ENCODE peak calls at places on chromosome 21, in eight cellular contexts. F, A, Y, B, Q, V, R and X are unnamed samples.

GRCh38 chr21:26070822-26071425 is 99.6 kb downstream of the APP start:
- DNase-seq in F (peak), A (peak), Y (peak), B (peak), Q (peak), V (no peak), R (no peak), X (no peak)

GRCh38 chr21:21807598-21807903 is 809.3 kb downstream of the NCAM2 start:
- DNase-seq in F (no peak), A (no peak), Y (no peak), B (no peak), Q (no peak), V (no peak), R (no peak), X (no peak)

GRCh38 chr21:40717008-40717407 is 129.9 kb downstream of the DSCAM start:
- DNase-seq in F (no peak), A (no peak), Y (no peak), B (no peak), Q (no peak), V (no peak), R (no peak), X (no peak)

GRCh38 chr21:41765393-41765950 is 1.4 kb downstream of the RIPK4 start:
- DNase-seq in F (no peak), A (no peak), Y (no peak), B (no peak), Q (no peak), V (no peak), R (no peak), X (no peak)

GRCh38 chr21:46181953-46182547 is 2.2 kb downstream of the SPATC1L start:
- DNase-seq in F (no peak), A (peak), Y (no peak), B (no peak), Q (no peak), V (no peak), R (no peak), X (no peak)

GRCh38 chr21:46459356-46460112 is 843 bp downstream of the DIP2A start:
- DNase-seq in F (peak), A (peak), Y (peak), B (no peak), Q (no peak), V (no peak), R (peak), X (no peak)

GRCh38 chr21:33908760-33909159 is 6.8 kb downstream of the ATP5PO start:
- DNase-seq in F (no peak), A (no peak), Y (no peak), B (no peak), Q (no peak), V (no peak), R (no peak), X (no peak)

GRCh38 chr21:14541840-14542495 is 4.1 kb downstream of the SAMSN1 start:
- DNase-seq in F (no peak), A (no peak), Y (peak), B (no peak), Q (no peak), V (no peak), R (no peak), X (no peak)

GRCh38 chr21:28632718-28633408 is 359.8 kb downstream of the LTN1 start:
- DNase-seq in F (no peak), A (no peak), Y (no peak), B (no peak), Q (no peak), V (no peak), R (no peak), X (no peak)

GRCh38 chr21:28699591-28700259 is 293.0 kb downstream of the LTN1 start:
- DNase-seq in F (no peak), A (no peak), Y (no peak), B (no peak), Q (no peak), V (no peak), R (no peak), X (no peak)

GRCh38 chr21:42459583-42460215 is 36.3 kb downstream of the RSPH1 start:
- DNase-seq in F (no peak), A (no peak), Y (no peak), B (no peak), Q (no peak), V (no peak), R (no peak), X (no peak)

GRCh38 chr21:26093094-26093493 is 77.5 kb downstream of the APP start:
- DNase-seq in F (no peak), A (no peak), Y (no peak), B (no peak), Q (no peak), V (no peak), R (no peak), X (no peak)

GRCh38 chr21:30829659-30830058 is at the start of gene KRTAP7-1:
- DNase-seq in F (no peak), A (no peak), Y (no peak), B (no peak), Q (no peak), V (no peak), R (no peak), X (no peak)

GRCh38 chr21:30831194-30831765 is 1.7 kb upstream of the KRTAP7-1 start:
- DNase-seq in F (peak), A (peak), Y (no peak), B (no peak), Q (no peak), V (peak), R (peak), X (no peak)
- TF ChIP-seq CTCF in F (peak), A (peak), Y (peak), B (no peak), Q (peak), V (peak), R (peak), X (peak)

DNA sequence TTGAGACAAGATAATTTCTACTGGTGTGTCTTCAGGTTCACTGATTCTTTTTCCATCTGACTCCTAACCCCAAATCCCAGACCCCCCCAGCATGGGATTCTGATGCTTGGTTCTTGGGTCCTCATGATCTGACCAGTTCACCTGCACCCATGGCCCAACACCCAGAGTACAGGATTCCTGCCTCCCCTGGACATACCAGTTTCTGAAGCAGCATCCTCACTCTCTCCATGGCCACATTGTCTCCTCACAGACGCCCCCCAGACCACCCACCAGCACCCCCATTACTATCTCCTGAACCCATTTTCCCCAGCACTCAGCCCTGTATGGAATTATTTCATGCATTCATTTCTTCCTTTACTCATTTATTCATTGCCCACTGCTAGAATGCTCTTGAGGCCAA is 864 bp upstream of the KRTAP12-3 start:
- DNase-seq in F (no peak), A (no peak), Y (no peak), B (no peak), Q (no peak), V (no peak), R (no peak), X (no peak)
- TF ChIP-seq CTCF in F (no peak), A (no peak), Y (no peak), B (no peak), Q (no peak), V (no peak), R (no peak), X (no peak)

GRCh38 chr21:36966066-36966845 is at the start of gene HLCS:
- DNase-seq in F (peak), A (peak), Y (peak), B (no peak), Q (no peak), V (peak), R (peak), X (no peak)
- TF ChIP-seq CTCF in F (no peak), A (no peak), Y (peak), B (peak), Q (peak), V (peak), R (peak), X (no peak)

GRCh38 chr21:36718951-36719501 is 20.1 kb downstream of the SIM2 start:
- DNase-seq in F (no peak), A (peak), Y (no peak), B (no peak), Q (no peak), V (no peak), R (no peak), X (no peak)
- TF ChIP-seq CTCF in F (no peak), A (no peak), Y (no peak), B (no peak), Q (no peak), V (no peak), R (no peak), X (no peak)

GRCh38 chr21:38077504-38077903 is 161.2 kb upstream of the KCNJ6 start:
- DNase-seq in F (no peak), A (no peak), Y (no peak), B (no peak), Q (no peak), V (no peak), R (no peak), X (no peak)

GRCh38 chr21:38081663-38082062 is 165.4 kb upstream of the KCNJ6 start:
- DNase-seq in F (no peak), A (no peak), Y (no peak), B (no peak), Q (no peak), V (no peak), R (no peak), X (no peak)

GRCh38 chr21:38080888-38081287 is 164.6 kb upstream of the KCNJ6 start:
- DNase-seq in F (no peak), A (no peak), Y (no peak), B (no peak), Q (no peak), V (no peak), R (no peak), X (no peak)

GRCh38 chr21:38072489-38072888 is 156.2 kb upstream of the KCNJ6 start:
- DNase-seq in F (no peak), A (no peak), Y (no peak), B (no peak), Q (no peak), V (no peak), R (no peak), X (no peak)

GRCh38 chr21:38075833-38076567 is 159.7 kb upstream of the KCNJ6 start:
- DNase-seq in F (no peak), A (no peak), Y (no peak), B (no peak), Q (no peak), V (no peak), R (no peak), X (no peak)
- TF ChIP-seq CTCF in F (no peak), A (no peak), Y (no peak), B (no peak), Q (no peak), V (no peak), R (no peak), X (no peak)

GRCh38 chr21:35652196-35652595 is 408.1 kb downstream of the SETD4 start:
- DNase-seq in F (no peak), A (no peak), Y (no peak), B (no peak), Q (no peak), V (no peak), R (no peak), X (no peak)
- TF ChIP-seq CTCF in F (no peak), A (no peak), Y (no peak), B (no peak), Q (no peak), V (no peak), R (no peak), X (no peak)

DNA sequence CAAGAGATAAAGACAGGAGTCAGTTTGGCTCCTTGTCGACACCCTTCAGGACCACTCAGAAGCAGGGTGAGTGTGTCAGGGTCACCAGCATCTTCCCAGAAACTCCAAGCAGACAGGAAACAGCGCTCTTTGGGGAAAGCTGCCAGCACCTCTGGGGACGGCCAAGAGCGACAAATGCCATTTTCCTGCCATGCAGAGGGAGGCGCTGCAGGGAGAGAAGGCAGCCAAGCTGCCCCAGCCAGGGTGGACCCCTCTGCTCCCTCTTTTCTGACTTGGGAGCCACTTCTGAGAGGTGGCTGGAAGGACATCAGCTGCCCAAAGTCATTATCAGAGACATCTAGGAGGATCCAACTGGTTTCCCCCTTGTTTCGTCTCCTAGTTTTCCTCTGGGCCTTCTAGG is 29.0 kb downstream of the SIM2 start:
- DNase-seq in F (no peak), A (no peak), Y (no peak), B (no peak), Q (no peak), V (no peak), R (no peak), X (no peak)
- TF ChIP-seq CTCF in F (no peak), A (no peak), Y (no peak), B (no peak), Q (no peak), V (no peak), R (no peak), X (no peak)

GRCh38 chr21:32770514-32771133 is 931 bp downstream of the PAXBP1 start:
- DNase-seq in F (no peak), A (no peak), Y (no peak), B (no peak), Q (no peak), V (no peak), R (no peak), X (no peak)
- TF ChIP-seq CTCF in F (no peak), A (no peak), Y (no peak), B (no peak), Q (no peak), V (no peak), R (no peak), X (no peak)

GRCh38 chr21:32020551-32020950 is 147.7 kb downstream of the HUNK start:
- DNase-seq in F (peak), A (no peak), Y (no peak), B (no peak), Q (no peak), V (no peak), R (no peak), X (no peak)

GRCh38 chr21:32022141-32022540 is 149.3 kb downstream of the HUNK start:
- DNase-seq in F (no peak), A (no peak), Y (no peak), B (no peak), Q (no peak), V (no peak), R (no peak), X (no peak)

GRCh38 chr21:32015740-32016139 is 142.9 kb downstream of the HUNK start:
- DNase-seq in F (no peak), A (no peak), Y (no peak), B (no peak), Q (no peak), V (no peak), R (no peak), X (no peak)

GRCh38 chr21:32018381-32018780 is 145.6 kb downstream of the HUNK start:
- DNase-seq in F (no peak), A (no peak), Y (no peak), B (no peak), Q (no peak), V (no peak), R (no peak), X (no peak)

DNA sequence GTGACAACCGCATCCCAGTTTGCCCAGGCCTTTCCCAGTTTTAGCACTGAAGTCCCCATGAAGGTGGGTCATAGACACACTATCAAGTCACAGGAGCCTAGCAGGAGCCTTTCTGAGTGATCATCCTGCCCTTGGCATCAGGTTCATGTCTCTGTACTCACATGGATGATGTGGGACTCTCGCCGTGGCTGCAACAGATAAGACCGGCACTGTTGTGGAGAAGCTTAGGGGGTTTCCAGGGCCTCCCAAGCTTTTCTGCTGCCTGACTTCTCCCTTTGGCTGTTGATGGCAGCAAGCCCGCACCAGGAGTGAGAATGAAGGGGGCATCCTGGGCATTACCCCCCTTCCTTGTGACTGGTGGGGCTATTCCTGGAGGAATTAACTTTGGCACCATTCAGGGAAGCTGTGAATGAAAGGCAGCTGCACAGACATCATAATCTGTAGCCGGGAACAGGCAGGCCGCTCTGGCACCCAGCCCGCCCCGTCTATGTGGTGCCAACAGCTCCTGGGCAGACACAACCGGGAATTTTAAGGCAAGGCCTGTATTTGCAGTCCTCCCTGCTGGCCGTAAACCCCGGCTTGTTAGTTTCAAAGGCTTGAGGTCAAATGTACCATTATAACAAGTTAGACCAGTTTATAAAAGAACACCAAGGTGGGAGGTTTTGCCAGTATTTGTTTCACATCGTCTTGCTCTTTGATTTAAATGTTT is 148.7 kb downstream of the HUNK start:
- DNase-seq in F (no peak), A (peak), Y (no peak), B (no peak), Q (no peak), V (no peak), R (no peak), X (peak)
- TF ChIP-seq CTCF in F (no peak), A (no peak), Y (no peak), B (no peak), Q (no peak), V (no peak), R (no peak), X (no peak)

GRCh38 chr21:35628331-35628730 is 432.0 kb downstream of the SETD4 start:
- DNase-seq in F (no peak), A (no peak), Y (no peak), B (no peak), Q (no peak), V (no peak), R (no peak), X (no peak)

GRCh38 chr21:35619184-35619583 is 441.1 kb downstream of the SETD4 start:
- DNase-seq in F (no peak), A (no peak), Y (no peak), B (no peak), Q (peak), V (no peak), R (no peak), X (no peak)

GRCh38 chr21:35627462-35627861 is 432.9 kb downstream of the SETD4 start:
- DNase-seq in F (no peak), A (no peak), Y (no peak), B (no peak), Q (no peak), V (no peak), R (no peak), X (no peak)

GRCh38 chr21:35622612-35623011 is 437.7 kb downstream of the SETD4 start:
- DNase-seq in F (no peak), A (no peak), Y (no peak), B (no peak), Q (no peak), V (no peak), R (no peak), X (no peak)

DNA sequence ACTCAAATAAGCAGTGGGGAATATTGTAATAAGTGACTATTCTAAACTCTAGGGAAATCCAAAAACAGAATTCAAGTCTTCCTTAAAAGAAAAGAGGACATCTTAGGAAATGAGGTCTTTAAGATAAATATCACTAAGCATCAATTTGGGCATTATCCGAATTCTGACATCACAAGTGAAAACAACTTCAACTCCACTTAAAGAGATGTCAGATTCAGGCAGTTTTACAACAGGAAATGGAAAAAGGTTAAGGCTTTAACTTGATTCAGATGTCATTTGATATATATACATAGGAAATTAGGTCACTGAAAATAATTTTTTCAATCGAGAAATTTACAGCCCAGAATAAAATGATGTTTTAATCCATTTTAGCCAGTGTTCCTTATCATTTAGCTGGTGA is 435.4 kb downstream of the SETD4 start:
- DNase-seq in F (no peak), A (no peak), Y (no peak), B (no peak), Q (no peak), V (no peak), R (no peak), X (no peak)
- TF ChIP-seq CTCF in F (no peak), A (no peak), Y (no peak), B (no peak), Q (no peak), V (no peak), R (no peak), X (no peak)